ENCODE peak calls at places on chromosome 18, in six cellular contexts. M, D, G, U, V and N are unnamed samples.

GRCh38 chr18:23619388-23619873 is 33.1 kb upstream of the NPC1 start:
- DNase-seq in M (no peak), D (no peak), G (no peak), U (peak), V (peak), N (no peak)

GRCh38 chr18:41761329-41762028 is 193.6 kb upstream of the PIK3C3 start:
- DNase-seq in M (peak), D (no peak), G (no peak), U (no peak), V (no peak), N (no peak)

GRCh38 chr18:56108486-56109367 is 520.7 kb upstream of the TCF4 start:
- DNase-seq in M (no peak), D (no peak), G (no peak), U (no peak), V (no peak), N (no peak)

GRCh38 chr18:21444465-21445023 is 156.0 kb downstream of the ESCO1 start:
- DNase-seq in M (peak), D (peak), G (no peak), U (peak), V (no peak), N (peak)

GRCh38 chr18:25350561-25351201 is 1.3 kb downstream of the ZNF521 start:
- DNase-seq in M (peak), D (no peak), G (no peak), U (peak), V (peak), N (peak)

GRCh38 chr18:24023185-24023814 is 8.7 kb downstream of the TTC39C start:
- DNase-seq in M (no peak), D (no peak), G (no peak), U (peak), V (no peak), N (no peak)

GRCh38 chr18:47397671-47398319 is 146.3 kb upstream of the SKOR2 start:
- DNase-seq in M (no peak), D (no peak), G (no peak), U (peak), V (no peak), N (peak)

GRCh38 chr18:79515331-79515730 is 119.6 kb downstream of the NFATC1 start:
- DNase-seq in M (no peak), D (no peak), G (no peak), U (no peak), V (no peak), N (no peak)

GRCh38 chr18:48543228-48543627 is 4.4 kb downstream of the CTIF start:
- DNase-seq in M (no peak), D (no peak), G (no peak), U (no peak), V (no peak), N (peak)